ENCODE peak calls at places on chromosome 20, in eight cellular contexts. One of them, this sample, is unnamed.
A peak's percentile ranks its signal among the peaks of the same experiment; 100 is the strongest.

GRCh38 chr20:53334861-53335260 is 258.8 kb downstream of the ZNF217 start:
- DNase-seq in astrocyte of the spinal cord: no peak
- DNase-seq in brain microvascular endothelial cell: no peak
- DNase-seq in aorta: no peak
- DNase-seq in CD8-positive, alpha-beta memory T cell: no peak
- DNase-seq in PC-9: no peak
- DNase-seq in body of pancreas: no peak
- DNase-seq in lower lobe of right lung: no peak
- DNase-seq in this sample: no peak

GRCh38 chr20:31845300-31845863 is at the start of gene FOXS1:
- DNase-seq in astrocyte of the spinal cord: peak; percentile 36
- DNase-seq in brain microvascular endothelial cell: peak; percentile 51
- DNase-seq in aorta: peak; percentile 88
- DNase-seq in CD8-positive, alpha-beta memory T cell: no peak
- DNase-seq in PC-9: no peak
- DNase-seq in body of pancreas: no peak
- DNase-seq in lower lobe of right lung: no peak
- DNase-seq in this sample: no peak

GRCh38 chr20:19903168-19903676 is 113.9 kb upstream of the NAA20 start:
- DNase-seq in astrocyte of the spinal cord: peak; percentile 30
- DNase-seq in brain microvascular endothelial cell: peak; percentile 43
- DNase-seq in aorta: peak; percentile 69
- DNase-seq in CD8-positive, alpha-beta memory T cell: no peak
- DNase-seq in PC-9: no peak
- DNase-seq in body of pancreas: no peak
- DNase-seq in lower lobe of right lung: peak; percentile 62
- DNase-seq in this sample: no peak

GRCh38 chr20:25100914-25101313 is 19.0 kb upstream of the VSX1 start:
- DNase-seq in astrocyte of the spinal cord: no peak
- DNase-seq in brain microvascular endothelial cell: no peak
- DNase-seq in aorta: no peak
- DNase-seq in CD8-positive, alpha-beta memory T cell: no peak
- DNase-seq in PC-9: no peak
- DNase-seq in body of pancreas: no peak
- DNase-seq in lower lobe of right lung: no peak
- DNase-seq in this sample: no peak

GRCh38 chr20:35305682-35306556 is 13.7 kb upstream of the FAM83C start:
- DNase-seq in astrocyte of the spinal cord: peak; percentile 100
- DNase-seq in brain microvascular endothelial cell: peak; percentile 99
- DNase-seq in aorta: peak; percentile 83
- DNase-seq in CD8-positive, alpha-beta memory T cell: no peak
- DNase-seq in PC-9: peak; percentile 96
- DNase-seq in body of pancreas: no peak
- DNase-seq in lower lobe of right lung: no peak
- DNase-seq in this sample: peak; percentile 95

GRCh38 chr20:10551732-10552724 is 116.9 kb downstream of the SLX4IP start:
- DNase-seq in astrocyte of the spinal cord: peak; percentile 19
- DNase-seq in brain microvascular endothelial cell: no peak
- DNase-seq in aorta: no peak
- DNase-seq in CD8-positive, alpha-beta memory T cell: no peak
- DNase-seq in PC-9: no peak
- DNase-seq in body of pancreas: no peak
- DNase-seq in lower lobe of right lung: no peak
- DNase-seq in this sample: no peak

GRCh38 chr20:45097485-45098095 is 3.3 kb downstream of the KCNS1 start:
- DNase-seq in astrocyte of the spinal cord: peak; percentile 13
- DNase-seq in brain microvascular endothelial cell: no peak
- DNase-seq in aorta: no peak
- DNase-seq in CD8-positive, alpha-beta memory T cell: no peak
- DNase-seq in PC-9: no peak
- DNase-seq in body of pancreas: no peak
- DNase-seq in lower lobe of right lung: peak; percentile 72
- DNase-seq in this sample: no peak

GRCh38 chr20:49668181-49668877 is 45.3 kb downstream of the B4GALT5 start:
- DNase-seq in astrocyte of the spinal cord: no peak
- DNase-seq in brain microvascular endothelial cell: no peak
- DNase-seq in aorta: peak; percentile 66
- DNase-seq in CD8-positive, alpha-beta memory T cell: peak; percentile 83
- DNase-seq in PC-9: no peak
- DNase-seq in body of pancreas: peak; percentile 26
- DNase-seq in lower lobe of right lung: peak; percentile 66
- DNase-seq in this sample: no peak

GRCh38 chr20:21411725-21412124 is 14.4 kb upstream of the NKX2-4 start:
- DNase-seq in astrocyte of the spinal cord: no peak
- DNase-seq in brain microvascular endothelial cell: no peak
- DNase-seq in aorta: no peak
- DNase-seq in CD8-positive, alpha-beta memory T cell: no peak
- DNase-seq in PC-9: no peak
- DNase-seq in body of pancreas: no peak
- DNase-seq in lower lobe of right lung: no peak
- DNase-seq in this sample: no peak

GRCh38 chr20:41574802-41575389 is 43.3 kb downstream of the CHD6 start:
- DNase-seq in astrocyte of the spinal cord: no peak
- DNase-seq in brain microvascular endothelial cell: no peak
- DNase-seq in aorta: no peak
- DNase-seq in CD8-positive, alpha-beta memory T cell: no peak
- DNase-seq in PC-9: no peak
- DNase-seq in body of pancreas: no peak
- DNase-seq in lower lobe of right lung: no peak
- DNase-seq in this sample: no peak

GRCh38 chr20:21521596-21522478 is 8.0 kb upstream of the NKX2-2 start:
- DNase-seq in astrocyte of the spinal cord: no peak
- DNase-seq in brain microvascular endothelial cell: no peak
- DNase-seq in aorta: no peak
- DNase-seq in CD8-positive, alpha-beta memory T cell: no peak
- DNase-seq in PC-9: no peak
- DNase-seq in body of pancreas: no peak
- DNase-seq in lower lobe of right lung: peak; percentile 25
- DNase-seq in this sample: no peak

GRCh38 chr20:43508106-43508505 is 609 bp downstream of the L3MBTL1 start:
- DNase-seq in astrocyte of the spinal cord: no peak
- DNase-seq in brain microvascular endothelial cell: no peak
- DNase-seq in aorta: no peak
- DNase-seq in CD8-positive, alpha-beta memory T cell: no peak
- DNase-seq in PC-9: no peak
- DNase-seq in body of pancreas: no peak
- DNase-seq in lower lobe of right lung: no peak
- DNase-seq in this sample: no peak

GRCh38 chr20:10721112-10721896 is 47.5 kb upstream of the JAG1 start:
- DNase-seq in astrocyte of the spinal cord: peak; percentile 77
- DNase-seq in brain microvascular endothelial cell: peak; percentile 57
- DNase-seq in aorta: no peak
- DNase-seq in CD8-positive, alpha-beta memory T cell: no peak
- DNase-seq in PC-9: no peak
- DNase-seq in body of pancreas: no peak
- DNase-seq in lower lobe of right lung: no peak
- DNase-seq in this sample: no peak

GRCh38 chr20:10985536-10985935 is 311.7 kb upstream of the JAG1 start:
- DNase-seq in astrocyte of the spinal cord: peak; percentile 82
- DNase-seq in brain microvascular endothelial cell: peak; percentile 64
- DNase-seq in aorta: no peak
- DNase-seq in CD8-positive, alpha-beta memory T cell: no peak
- DNase-seq in PC-9: no peak
- DNase-seq in body of pancreas: no peak
- DNase-seq in lower lobe of right lung: no peak
- DNase-seq in this sample: no peak

GRCh38 chr20:12970372-12970821 is 38.4 kb upstream of the SPTLC3 start:
- DNase-seq in astrocyte of the spinal cord: peak; percentile 63
- DNase-seq in brain microvascular endothelial cell: peak; percentile 39
- DNase-seq in aorta: no peak
- DNase-seq in CD8-positive, alpha-beta memory T cell: no peak
- DNase-seq in PC-9: no peak
- DNase-seq in body of pancreas: no peak
- DNase-seq in lower lobe of right lung: no peak
- DNase-seq in this sample: no peak

GRCh38 chr20:10747019-10747418 is 73.2 kb upstream of the JAG1 start:
- DNase-seq in astrocyte of the spinal cord: no peak
- DNase-seq in brain microvascular endothelial cell: no peak
- DNase-seq in aorta: no peak
- DNase-seq in CD8-positive, alpha-beta memory T cell: no peak
- DNase-seq in PC-9: no peak
- DNase-seq in body of pancreas: no peak
- DNase-seq in lower lobe of right lung: no peak
- DNase-seq in this sample: peak; percentile 29

GRCh38 chr20:59937150-59937549 is 3.0 kb downstream of the PPP1R3D start:
- DNase-seq in astrocyte of the spinal cord: no peak
- DNase-seq in brain microvascular endothelial cell: no peak
- DNase-seq in aorta: no peak
- DNase-seq in CD8-positive, alpha-beta memory T cell: no peak
- DNase-seq in PC-9: no peak
- DNase-seq in body of pancreas: no peak
- DNase-seq in lower lobe of right lung: no peak
- DNase-seq in this sample: no peak

GRCh38 chr20:15333170-15333569 is 995.8 kb upstream of the FLRT3 start:
- DNase-seq in astrocyte of the spinal cord: no peak
- DNase-seq in brain microvascular endothelial cell: no peak
- DNase-seq in aorta: no peak
- DNase-seq in CD8-positive, alpha-beta memory T cell: no peak
- DNase-seq in PC-9: no peak
- DNase-seq in body of pancreas: no peak
- DNase-seq in lower lobe of right lung: no peak
- DNase-seq in this sample: no peak

GRCh38 chr20:41169791-41170351 is 32.5 kb downstream of the PLCG1 start:
- DNase-seq in astrocyte of the spinal cord: peak; percentile 57
- DNase-seq in brain microvascular endothelial cell: peak; percentile 63
- DNase-seq in aorta: no peak
- DNase-seq in CD8-positive, alpha-beta memory T cell: no peak
- DNase-seq in PC-9: no peak
- DNase-seq in body of pancreas: peak; percentile 6
- DNase-seq in lower lobe of right lung: no peak
- DNase-seq in this sample: peak; percentile 36

GRCh38 chr20:31641391-31641790 is 3.7 kb downstream of the COX4I2 start:
- DNase-seq in astrocyte of the spinal cord: no peak
- DNase-seq in brain microvascular endothelial cell: no peak
- DNase-seq in aorta: no peak
- DNase-seq in CD8-positive, alpha-beta memory T cell: no peak
- DNase-seq in PC-9: no peak
- DNase-seq in body of pancreas: no peak
- DNase-seq in lower lobe of right lung: no peak
- DNase-seq in this sample: no peak

DNA sequence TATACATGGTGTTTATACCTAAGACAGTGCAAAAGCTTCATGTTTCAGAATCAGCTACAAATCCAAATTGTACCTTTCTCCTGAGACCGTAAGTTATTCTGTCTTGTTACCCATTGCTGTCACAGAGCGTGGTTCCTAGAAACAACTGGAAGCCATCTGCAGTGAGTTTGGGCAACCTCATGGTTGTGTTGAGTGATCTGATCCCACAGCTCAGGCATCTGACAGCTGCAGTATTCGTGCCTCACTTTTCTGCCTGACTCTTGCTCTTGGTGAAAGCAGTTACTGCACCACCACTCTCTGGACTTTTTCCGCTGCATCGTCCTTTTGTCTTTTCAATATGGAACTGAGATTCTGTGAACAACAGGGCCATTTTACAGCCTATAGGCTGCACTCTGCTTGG is 752.6 kb downstream of the MAFB start:
- DNase-seq in astrocyte of the spinal cord: no peak
- DNase-seq in brain microvascular endothelial cell: no peak
- DNase-seq in aorta: no peak
- DNase-seq in CD8-positive, alpha-beta memory T cell: no peak
- DNase-seq in PC-9: no peak
- DNase-seq in body of pancreas: no peak
- DNase-seq in lower lobe of right lung: no peak
- DNase-seq in this sample: no peak
- H3K4me3 ChIP-seq in astrocyte of the spinal cord: no peak overlapping the region
- H3K4me3 ChIP-seq in brain microvascular endothelial cell: no peak overlapping the region
- H3K4me3 ChIP-seq in aorta: no peak overlapping the region
- H3K4me3 ChIP-seq in CD8-positive, alpha-beta memory T cell: no peak overlapping the region
- H3K4me3 ChIP-seq in PC-9: no peak overlapping the region
- H3K4me3 ChIP-seq in body of pancreas: no peak overlapping the region
- H3K4me3 ChIP-seq in lower lobe of right lung: no peak overlapping the region
- H3K4me3 ChIP-seq in this sample: no peak overlapping the region

DNA sequence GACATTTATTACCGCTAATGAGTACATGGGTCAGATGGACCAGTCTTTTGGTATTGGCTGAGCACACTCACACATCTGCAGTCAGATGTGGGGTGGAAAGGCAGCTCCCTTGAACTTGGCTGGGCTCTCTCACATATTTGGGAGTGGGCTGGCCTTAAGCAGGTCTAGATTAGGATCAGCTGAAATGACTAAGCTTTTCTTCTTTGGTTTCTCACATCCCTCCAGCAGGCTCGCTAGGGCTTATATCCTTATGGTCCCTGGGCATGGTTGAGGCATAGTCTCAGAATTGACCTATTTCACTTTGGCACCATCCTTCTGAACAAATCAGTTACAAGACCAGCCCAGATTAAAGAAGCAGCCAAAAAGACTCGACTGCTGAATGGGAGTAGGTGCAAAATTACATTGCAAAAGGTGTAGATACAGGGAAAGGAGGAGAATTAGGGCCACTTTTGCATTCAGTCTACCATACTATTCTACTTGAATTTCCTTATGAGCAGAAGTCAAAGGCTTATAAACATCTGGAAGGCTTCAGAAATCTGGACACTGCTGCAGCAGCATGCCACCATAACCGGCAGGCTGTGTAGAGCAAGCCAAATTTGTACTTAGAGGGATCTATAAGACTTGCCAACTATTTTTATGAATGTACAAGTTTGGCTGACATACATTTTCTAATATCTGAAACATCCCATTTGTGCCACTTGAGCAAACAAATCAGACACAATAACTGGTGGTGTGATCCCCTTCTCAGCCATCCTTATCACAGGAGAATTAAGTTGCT is 14.2 kb upstream of the PLCB1 start:
- DNase-seq in astrocyte of the spinal cord: no peak
- DNase-seq in brain microvascular endothelial cell: no peak
- DNase-seq in aorta: no peak
- DNase-seq in CD8-positive, alpha-beta memory T cell: no peak
- DNase-seq in PC-9: no peak
- DNase-seq in body of pancreas: no peak
- DNase-seq in lower lobe of right lung: no peak
- DNase-seq in this sample: no peak
- H3K4me3 ChIP-seq in astrocyte of the spinal cord: no peak overlapping the region
- H3K4me3 ChIP-seq in brain microvascular endothelial cell: no peak overlapping the region
- H3K4me3 ChIP-seq in aorta: no peak overlapping the region
- H3K4me3 ChIP-seq in CD8-positive, alpha-beta memory T cell: no peak overlapping the region
- H3K4me3 ChIP-seq in PC-9: no peak overlapping the region
- H3K4me3 ChIP-seq in body of pancreas: no peak overlapping the region
- H3K4me3 ChIP-seq in lower lobe of right lung: no peak overlapping the region
- H3K4me3 ChIP-seq in this sample: no peak overlapping the region

GRCh38 chr20:62936996-62937352 is 973 bp upstream of the GID8 start:
- DNase-seq in astrocyte of the spinal cord: peak; percentile 66
- DNase-seq in brain microvascular endothelial cell: peak; percentile 54
- DNase-seq in aorta: no peak
- DNase-seq in CD8-positive, alpha-beta memory T cell: no peak
- DNase-seq in PC-9: no peak
- DNase-seq in body of pancreas: no peak
- DNase-seq in lower lobe of right lung: no peak
- DNase-seq in this sample: no peak
- H3K4me3 ChIP-seq in astrocyte of the spinal cord: peak overlapping the region; percentile 82
- H3K4me3 ChIP-seq in brain microvascular endothelial cell: peak overlapping the region; percentile 95
- H3K4me3 ChIP-seq in aorta: peak overlapping the region; percentile 71
- H3K4me3 ChIP-seq in CD8-positive, alpha-beta memory T cell: peak overlapping the region; percentile 93
- H3K4me3 ChIP-seq in PC-9: peak overlapping the region; percentile 99
- H3K4me3 ChIP-seq in body of pancreas: peak overlapping the region; percentile 92
- H3K4me3 ChIP-seq in lower lobe of right lung: peak overlapping the region; percentile 99
- H3K4me3 ChIP-seq in this sample: peak overlapping the region; percentile 81

DNA sequence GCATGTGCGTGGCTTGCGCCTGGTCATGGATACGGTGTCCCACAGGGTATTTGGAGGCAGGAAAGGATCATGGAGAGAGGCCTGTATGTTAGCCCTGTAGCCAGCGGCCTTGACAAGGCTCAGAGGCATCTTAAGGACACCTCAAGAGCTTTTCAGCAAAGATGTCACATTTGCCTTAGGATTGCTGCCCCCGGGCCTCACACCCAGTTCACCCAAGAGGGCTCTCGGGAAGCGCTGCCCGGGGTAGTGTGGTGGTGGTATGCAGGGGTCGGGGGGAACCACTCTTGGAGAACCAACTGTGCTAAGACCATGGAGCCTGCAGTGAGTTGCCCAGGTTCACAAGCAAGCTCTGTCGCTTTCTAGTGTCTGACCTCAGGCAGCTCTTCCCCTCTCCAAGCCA is 36.9 kb upstream of the VSTM2L start:
- DNase-seq in astrocyte of the spinal cord: no peak
- DNase-seq in brain microvascular endothelial cell: no peak
- DNase-seq in aorta: no peak
- DNase-seq in CD8-positive, alpha-beta memory T cell: no peak
- DNase-seq in PC-9: no peak
- DNase-seq in body of pancreas: no peak
- DNase-seq in lower lobe of right lung: no peak
- DNase-seq in this sample: no peak
- H3K4me3 ChIP-seq in astrocyte of the spinal cord: no peak overlapping the region
- H3K4me3 ChIP-seq in brain microvascular endothelial cell: no peak overlapping the region
- H3K4me3 ChIP-seq in aorta: no peak overlapping the region
- H3K4me3 ChIP-seq in CD8-positive, alpha-beta memory T cell: no peak overlapping the region
- H3K4me3 ChIP-seq in PC-9: no peak overlapping the region
- H3K4me3 ChIP-seq in body of pancreas: no peak overlapping the region
- H3K4me3 ChIP-seq in lower lobe of right lung: no peak overlapping the region
- H3K4me3 ChIP-seq in this sample: no peak overlapping the region